ENCODE peak calls at places on chromosomes 6 and 20, in ten cellular contexts. H, T, L, J, S, Y, G, V, X and B are unnamed samples.

GRCh38 chr6:7087066-7087465 is 20.7 kb upstream of the RREB1 start:
- DNase-seq in H (no peak), T (no peak), L (no peak), J (no peak), S (no peak), Y (no peak), G (no peak), V (no peak), X (no peak), B (no peak)

GRCh38 chr20:43448748-43449535 is 8.8 kb upstream of the SRSF6 start:
- DNase-seq in H (peak; percentile 59), T (peak; percentile 45), L (no peak), J (peak; percentile 22), S (peak; percentile 30), Y (no peak), G (peak; percentile 62), V (no peak), X (peak; percentile 27), B (peak; percentile 61)

GRCh38 chr20:33781133-33781532 is 30.0 kb upstream of the CHMP4B start:
- DNase-seq in H (no peak), T (no peak), L (no peak), J (no peak), S (peak; percentile 36), Y (no peak), G (no peak), V (no peak), X (no peak), B (no peak)

GRCh38 chr6:48183816-48184215 is 72.8 kb upstream of the PTCHD4 start:
- DNase-seq in H (no peak), T (no peak), L (no peak), J (no peak), S (no peak), Y (no peak), G (no peak), V (no peak), X (no peak), B (no peak)

GRCh38 chr6:160347259-160348208 is 644 bp upstream of the SLC22A3 start:
- DNase-seq in H (peak; percentile 28), T (no peak), L (no peak), J (no peak), S (peak; percentile 35), Y (no peak), G (peak; percentile 40), V (no peak), X (no peak), B (no peak)

GRCh38 chr6:33933101-33933500 is 129.3 kb upstream of the MLN start:
- DNase-seq in H (no peak), T (no peak), L (no peak), J (no peak), S (no peak), Y (no peak), G (no peak), V (no peak), X (no peak), B (no peak)

GRCh38 chr6:53630533-53631269 is 34.9 kb downstream of the KLHL31 start:
- DNase-seq in H (no peak), T (no peak), L (no peak), J (no peak), S (no peak), Y (no peak), G (no peak), V (no peak), X (no peak), B (no peak)

GRCh38 chr6:151806757-151807512 is 547 bp upstream of the ESR1 start:
- DNase-seq in H (peak; percentile 28), T (no peak), L (no peak), J (no peak), S (no peak), Y (no peak), G (no peak), V (no peak), X (no peak), B (no peak)

GRCh38 chr6:160088069-160088773 is 33.4 kb upstream of the SLC22A1 start:
- DNase-seq in H (peak; percentile 52), T (peak; percentile 72), L (peak; percentile 82), J (no peak), S (peak; percentile 79), Y (no peak), G (peak; percentile 56), V (peak; percentile 37), X (peak; percentile 65), B (peak; percentile 65)

GRCh38 chr6:14286144-14286543 is 168.6 kb downstream of the CD83 start:
- DNase-seq in H (no peak), T (peak; percentile 61), L (peak; percentile 68), J (no peak), S (no peak), Y (peak; percentile 54), G (no peak), V (no peak), X (no peak), B (no peak)

GRCh38 chr6:90044182-90044832 is 150.0 kb downstream of the GJA10 start:
- DNase-seq in H (no peak), T (no peak), L (no peak), J (no peak), S (no peak), Y (no peak), G (no peak), V (no peak), X (no peak), B (no peak)

GRCh38 chr6:168032383-168032760 is 34.9 kb downstream of the KIF25 start:
- DNase-seq in H (no peak), T (peak; percentile 43), L (no peak), J (no peak), S (peak; percentile 18), Y (no peak), G (no peak), V (no peak), X (no peak), B (no peak)

GRCh38 chr6:163520956-163521355 is 106.4 kb downstream of the QKI start:
- DNase-seq in H (no peak), T (peak; percentile 13), L (no peak), J (no peak), S (no peak), Y (no peak), G (no peak), V (no peak), X (no peak), B (no peak)
- TF ChIP-seq CTCF in H (no peak), T (no peak), L (no peak), J (no peak), S (no peak), Y (no peak), G (no peak), V (no peak), X (no peak), B (no peak)

DNA sequence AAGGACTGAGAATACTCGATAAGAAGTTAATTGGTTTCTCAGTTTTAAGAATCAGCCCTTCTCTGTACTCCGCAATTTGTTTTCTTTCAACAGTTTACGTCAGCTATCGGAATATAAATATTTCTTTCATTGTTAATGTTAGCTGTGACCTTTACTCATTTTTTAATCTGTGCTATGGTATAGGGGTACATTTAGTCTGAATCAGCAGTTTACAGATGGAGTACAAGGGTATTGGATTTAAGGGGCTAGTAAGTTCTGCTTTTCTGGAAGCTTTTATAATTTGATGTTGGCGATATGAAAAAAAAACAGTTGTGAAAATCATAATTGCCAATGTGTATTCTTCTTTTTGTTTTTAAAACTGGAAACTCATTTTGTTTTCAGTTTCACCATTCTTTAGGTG is 23.0 kb downstream of the FAM135A start:
- DNase-seq in H (no peak), T (no peak), L (no peak), J (no peak), S (no peak), Y (no peak), G (no peak), V (no peak), X (no peak), B (no peak)
- TF ChIP-seq CTCF in H (no peak), T (no peak), L (no peak), J (no peak), S (no peak), Y (no peak), G (no peak), V (no peak), X (no peak), B (no peak)

DNA sequence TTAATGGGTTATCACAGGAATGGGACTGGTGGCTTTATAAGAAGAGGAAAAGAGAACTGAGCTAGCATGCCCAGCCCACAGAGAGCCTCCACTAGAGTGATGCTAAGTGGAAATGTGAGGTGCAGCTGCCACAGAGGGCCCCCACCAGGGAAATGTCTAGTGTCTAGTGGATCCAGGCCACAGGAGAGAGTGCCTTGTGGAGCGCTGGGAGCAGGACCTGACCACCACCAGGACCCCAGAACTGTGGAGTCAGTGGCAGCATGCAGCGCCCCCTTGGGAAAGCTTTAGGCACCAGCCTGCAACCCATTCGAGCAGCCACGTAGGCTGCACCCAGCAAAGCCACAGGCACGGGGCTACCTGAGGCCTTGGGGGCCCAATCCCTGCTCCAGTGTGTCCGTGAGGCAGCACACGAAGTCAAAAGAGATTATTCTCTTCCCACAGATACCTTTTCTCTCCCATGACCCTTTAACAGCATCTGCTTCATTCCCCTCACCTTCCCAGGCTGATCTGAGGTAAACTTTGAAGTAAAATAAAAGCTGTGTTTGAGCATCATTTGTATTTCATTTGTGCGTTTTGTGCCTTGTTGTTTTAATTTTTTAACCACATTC is 4.4 kb downstream of the HLA-E start:
- DNase-seq in H (no peak), T (no peak), L (no peak), J (no peak), S (no peak), Y (no peak), G (no peak), V (no peak), X (no peak), B (no peak)
- TF ChIP-seq CTCF in H (peak; percentile 27), T (peak; percentile 20), L (no peak), J (peak; percentile 36), S (no peak), Y (no peak), G (peak; percentile 22), V (peak; percentile 31), X (no peak), B (peak; percentile 37)

GRCh38 chr6:116008470-116009229 is 52.0 kb downstream of the FRK start:
- DNase-seq in H (no peak), T (peak; percentile 54), L (no peak), J (no peak), S (no peak), Y (no peak), G (no peak), V (no peak), X (no peak), B (no peak)
- TF ChIP-seq CTCF in H (peak; percentile 1), T (no peak), L (no peak), J (no peak), S (no peak), Y (no peak), G (no peak), V (no peak), X (no peak), B (no peak)

DNA sequence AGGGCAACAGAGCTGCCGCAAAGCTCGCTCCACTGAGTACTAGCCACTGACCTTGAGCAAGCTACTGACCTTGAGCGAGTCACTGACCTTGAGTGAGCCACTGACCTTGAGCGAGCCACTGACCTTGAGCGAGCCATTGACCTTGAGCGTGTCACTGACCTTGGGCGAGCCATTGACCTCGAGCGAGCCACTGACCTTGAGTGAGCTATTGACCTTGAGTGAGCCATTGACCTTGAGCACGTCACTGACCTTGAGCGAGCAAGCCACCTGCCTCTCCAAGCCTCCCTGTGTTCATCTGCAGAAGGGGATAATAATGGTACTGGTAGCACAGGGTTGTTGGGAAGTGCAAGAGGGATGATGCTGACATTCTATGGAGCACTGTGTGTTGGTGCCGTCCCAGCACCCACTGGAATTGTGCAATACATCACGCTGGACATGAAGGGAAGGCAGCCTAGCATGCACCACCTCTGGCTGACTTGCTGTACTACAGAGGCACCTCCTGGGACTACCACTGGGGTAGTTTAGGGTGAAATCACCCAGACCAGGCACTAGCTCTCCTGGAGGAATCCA is 60.2 kb downstream of the CTCFL start:
- DNase-seq in H (no peak), T (peak; percentile 43), L (no peak), J (no peak), S (no peak), Y (peak; percentile 52), G (peak; percentile 53), V (no peak), X (no peak), B (peak; percentile 40)
- TF ChIP-seq CTCF in H (peak; percentile 37), T (peak; percentile 56), L (no peak), J (no peak), S (no peak), Y (peak; percentile 57), G (peak; percentile 36), V (peak; percentile 29), X (no peak), B (peak; percentile 38)